ENCODE peak calls at places on chromosomes 2 and 18, in four cellular contexts. D is K562, W is A549, N is HepG2. G is an unnamed sample.

GRCh38 chr2:201205516-201205850 is 22.5 kb downstream of the CASP10 start:
- DNase-seq in D (no peak), W (no peak), N (no peak), G (no peak)

GRCh38 chr18:9925795-9926194 is 12.0 kb downstream of the VAPA start:
- DNase-seq in D (no peak), W (no peak), N (no peak), G (no peak)

GRCh38 chr2:120993661-120994060 is 258.0 kb downstream of the GLI2 start:
- DNase-seq in D (no peak), W (no peak), N (no peak), G (no peak)

GRCh38 chr2:38600242-38600891 is 2.4 kb downstream of the HNRNPLL start:
- DNase-seq in D (peak), W (no peak), N (peak), G (peak)

GRCh38 chr2:218230882-218231281 is 13.9 kb downstream of the ARPC2 start:
- DNase-seq in D (peak), W (peak), N (peak), G (peak)

GRCh38 chr18:9319333-9319732 is 15.2 kb upstream of the TWSG1 start:
- DNase-seq in D (no peak), W (no peak), N (no peak), G (no peak)

GRCh38 chr2:239177908-239178307 is 222.9 kb downstream of the HDAC4 start:
- DNase-seq in D (no peak), W (no peak), N (no peak), G (no peak)

GRCh38 chr2:31129835-31130561 is 8.2 kb downstream of the GALNT14 start:
- DNase-seq in D (no peak), W (no peak), N (no peak), G (peak)

GRCh38 chr2:191811807-191812602 is 34.9 kb downstream of the CAVIN2 start:
- DNase-seq in D (peak), W (peak), N (peak), G (peak)

GRCh38 chr18:40414155-40414754 is 1540.8 kb upstream of the PIK3C3 start:
- DNase-seq in D (no peak), W (no peak), N (no peak), G (no peak)

GRCh38 chr18:76983184-76983583 is 149.4 kb downstream of the MBP start:
- DNase-seq in D (peak), W (peak), N (peak), G (peak)

GRCh38 chr2:70905443-70905842 is 30.3 kb upstream of the ATP6V1B1 start:
- DNase-seq in D (no peak), W (no peak), N (no peak), G (no peak)

GRCh38 chr2:109382946-109383345 is 230.8 kb downstream of the SEPTIN10 start:
- DNase-seq in D (no peak), W (no peak), N (no peak), G (peak)

GRCh38 chr2:174058022-174058421 is 92.8 kb upstream of the SP3 start:
- DNase-seq in D (no peak), W (no peak), N (no peak), G (no peak)

GRCh38 chr2:17615728-17616351 is 75.3 kb downstream of the VSNL1 start:
- DNase-seq in D (no peak), W (no peak), N (peak), G (no peak)

GRCh38 chr2:28648671-28649395 is 102.8 kb upstream of the PPP1CB start:
- DNase-seq in D (no peak), W (no peak), N (no peak), G (no peak)

GRCh38 chr2:134104754-134105153 is 149.1 kb upstream of the MGAT5 start:
- DNase-seq in D (no peak), W (no peak), N (no peak), G (no peak)

GRCh38 chr18:3924455-3924854 is 474.5 kb downstream of the TGIF1 start:
- DNase-seq in D (no peak), W (no peak), N (no peak), G (no peak)

GRCh38 chr2:216015722-216016464 is 2.5 kb upstream of the MREG start:
- DNase-seq in D (peak), W (no peak), N (no peak), G (no peak)

GRCh38 chr2:45121236-45121927 is 112.1 kb upstream of the SIX2 start:
- DNase-seq in D (no peak), W (no peak), N (no peak), G (no peak)

GRCh38 chr2:95273911-95274290 is 348 bp upstream of the PROM2 start:
- DNase-seq in D (no peak), W (no peak), N (no peak), G (no peak)

GRCh38 chr2:97742381-97742847 is 29.0 kb downstream of the ZAP70 start:
- DNase-seq in D (no peak), W (no peak), N (no peak), G (no peak)

GRCh38 chr2:97739893-97740245 is 26.5 kb downstream of the ZAP70 start:
- DNase-seq in D (no peak), W (no peak), N (no peak), G (no peak)

GRCh38 chr2:97741251-97741650 is 27.9 kb downstream of the ZAP70 start:
- DNase-seq in D (no peak), W (no peak), N (no peak), G (no peak)

GRCh38 chr2:97740590-97741182 is 27.3 kb downstream of the ZAP70 start:
- DNase-seq in D (peak), W (peak), N (peak), G (peak)

GRCh38 chr2:97741686-97742085 is 28.3 kb downstream of the ZAP70 start:
- DNase-seq in D (no peak), W (no peak), N (no peak), G (no peak)
- TF ChIP-seq JUNB in D (no peak), W (no peak), N (no peak), G (no peak)

GRCh38 chr18:23056315-23056714 is 79.0 kb upstream of the CABLES1 start:
- DNase-seq in D (no peak), W (no peak), N (no peak), G (no peak)

GRCh38 chr18:23057096-23057495 is 78.2 kb upstream of the CABLES1 start:
- DNase-seq in D (no peak), W (no peak), N (no peak), G (no peak)

GRCh38 chr18:23049698-23050373 is 85.4 kb upstream of the CABLES1 start:
- DNase-seq in D (no peak), W (no peak), N (no peak), G (no peak)

GRCh38 chr18:23054553-23054952 is 80.7 kb upstream of the CABLES1 start:
- DNase-seq in D (no peak), W (no peak), N (no peak), G (no peak)

DNA sequence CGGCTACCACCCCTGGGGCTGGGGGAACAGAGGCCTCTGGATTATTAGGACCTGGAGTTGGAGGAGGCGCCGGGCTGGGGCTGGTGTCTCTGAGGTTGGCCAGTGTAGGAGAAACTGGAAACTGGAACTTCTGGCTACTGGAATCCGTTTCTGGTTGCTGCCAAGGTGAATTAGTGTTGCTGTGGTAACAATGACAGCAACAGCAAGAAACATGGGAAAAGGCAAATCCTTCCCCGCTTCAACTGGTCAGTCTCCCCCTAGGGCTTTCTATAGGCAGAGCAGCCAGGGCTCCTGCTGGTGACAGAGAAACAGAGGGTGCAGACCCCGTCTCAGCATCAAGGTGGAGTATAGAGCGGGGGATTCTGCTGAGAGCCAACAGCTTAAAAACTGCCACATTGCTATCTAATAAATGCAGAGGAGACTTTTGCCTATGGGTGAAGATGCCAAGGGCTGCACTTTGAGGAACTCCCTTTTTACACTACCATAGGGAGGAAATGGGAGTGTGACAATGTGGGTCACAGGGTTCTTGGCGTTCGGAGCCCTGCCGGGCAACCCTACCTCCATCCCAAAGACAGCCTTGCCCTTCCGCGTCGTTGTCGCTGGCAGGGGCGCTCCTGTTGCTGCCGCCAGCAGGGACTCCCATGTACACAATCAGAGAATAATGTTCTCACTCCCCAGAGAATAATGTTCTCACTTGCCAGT is 81.4 kb upstream of the CABLES1 start:
- DNase-seq in D (no peak), W (peak), N (peak), G (peak)
- TF ChIP-seq JUNB in D (no peak), W (no peak), N (no peak), G (no peak)

DNA sequence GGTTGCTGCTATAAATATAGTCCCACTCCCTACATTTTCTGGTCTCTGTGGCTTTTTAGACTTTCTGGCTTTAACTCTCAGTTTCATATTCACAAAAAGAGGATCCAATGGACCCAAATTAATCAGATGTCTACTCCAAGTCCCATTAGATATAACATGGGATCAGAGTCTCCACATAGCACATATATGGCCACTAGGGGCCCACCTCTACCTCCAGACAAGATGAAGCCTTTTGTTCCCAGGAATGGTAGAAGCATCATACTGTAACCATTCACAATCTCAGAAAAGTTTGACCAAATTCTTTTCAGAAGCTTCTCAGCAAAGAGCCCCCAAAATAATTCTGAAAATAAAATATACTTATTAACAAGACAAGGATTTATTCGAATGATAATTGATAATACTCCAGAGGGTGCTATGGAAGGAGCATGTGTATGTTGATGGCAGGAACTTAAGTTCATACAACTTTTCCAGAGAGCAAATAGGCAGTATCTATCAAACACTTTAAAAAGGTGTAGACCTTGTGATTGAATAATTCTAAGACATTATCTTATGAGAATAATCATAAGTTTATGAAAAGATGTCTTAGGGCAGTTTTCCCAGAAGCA is 382.3 kb upstream of the CRIM1 start:
- DNase-seq in D (no peak), W (peak), N (peak), G (peak)
- TF ChIP-seq JUNB in D (no peak), W (no peak), N (no peak), G (no peak)

GRCh38 chr2:80102026-80102425 is 202.5 kb downstream of the LRRTM1 start:
- DNase-seq in D (no peak), W (no peak), N (no peak), G (no peak)

DNA sequence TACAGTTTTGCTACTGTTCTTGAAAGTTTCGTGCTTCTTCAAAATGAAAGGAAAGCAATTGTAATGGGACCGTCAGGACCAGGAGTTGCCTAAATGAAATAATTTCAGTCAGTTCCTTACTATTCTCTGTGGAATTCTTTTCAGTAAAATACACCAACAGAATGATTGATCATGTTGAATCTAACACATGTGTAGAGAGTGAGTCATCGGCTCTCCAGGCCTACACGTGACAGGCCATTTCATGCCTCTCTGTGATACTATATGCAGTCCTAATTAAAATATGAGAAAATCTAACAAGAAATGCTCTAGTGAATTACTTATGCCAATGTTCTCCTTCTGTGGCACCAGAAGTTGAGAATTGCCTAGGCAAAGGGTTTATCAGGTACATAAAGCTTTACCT is 199.5 kb downstream of the LRRTM1 start:
- DNase-seq in D (no peak), W (no peak), N (no peak), G (no peak)
- TF ChIP-seq JUNB in D (no peak), W (no peak), N (no peak), G (no peak)

GRCh38 chr2:7429733-7430132 is 512.5 kb downstream of the RNF144A start:
- DNase-seq in D (no peak), W (peak), N (no peak), G (no peak)

GRCh38 chr2:7430869-7431641 is 513.8 kb downstream of the RNF144A start:
- DNase-seq in D (no peak), W (no peak), N (no peak), G (peak)

GRCh38 chr2:7432426-7432825 is 515.2 kb downstream of the RNF144A start:
- DNase-seq in D (no peak), W (no peak), N (no peak), G (no peak)

GRCh38 chr2:7428444-7429204 is 511.4 kb downstream of the RNF144A start:
- DNase-seq in D (no peak), W (no peak), N (no peak), G (no peak)

GRCh38 chr2:7430421-7430868 is 513.2 kb downstream of the RNF144A start:
- DNase-seq in D (no peak), W (no peak), N (no peak), G (peak)
- TF ChIP-seq JUNB in D (no peak), W (no peak), N (no peak), G (no peak)

GRCh38 chr2:74576151-74576755 is 21.7 kb downstream of the DOK1 start:
- DNase-seq in D (peak), W (no peak), N (no peak), G (no peak)
- TF ChIP-seq JUNB in D (no peak), W (no peak), N (no peak), G (no peak)

GRCh38 chr2:152509772-152510491 is 175.0 kb downstream of the FMNL2 start:
- DNase-seq in D (no peak), W (no peak), N (no peak), G (no peak)
- TF ChIP-seq JUNB in D (no peak), W (no peak), N (no peak), G (no peak)

GRCh38 chr2:36290306-36290705 is 65.3 kb upstream of the CRIM1 start:
- DNase-seq in D (no peak), W (no peak), N (no peak), G (no peak)
- TF ChIP-seq JUNB in D (no peak), W (no peak), N (no peak), G (no peak)

DNA sequence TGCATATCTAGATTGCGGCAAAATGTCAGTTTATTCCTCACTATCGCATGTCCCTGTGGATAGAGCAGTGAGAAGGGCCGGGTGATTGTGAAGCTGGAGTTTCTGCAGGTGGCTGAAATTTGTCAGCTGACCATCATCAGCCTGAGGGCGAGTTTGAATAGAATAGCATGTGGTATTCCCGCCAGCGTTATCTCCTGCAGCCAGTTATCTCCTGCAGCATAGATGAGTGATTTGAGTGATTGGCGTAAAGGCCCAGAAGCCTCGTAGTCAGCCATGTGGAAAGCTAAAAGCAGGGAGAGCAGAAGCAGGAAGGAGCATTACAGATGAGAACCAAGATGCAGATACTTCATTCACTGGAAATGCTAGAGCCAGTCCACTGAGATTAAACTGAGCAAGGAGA is 65.5 kb downstream of the CABLES1 start:
- DNase-seq in D (peak), W (no peak), N (no peak), G (no peak)
- TF ChIP-seq JUNB in D (no peak), W (no peak), N (no peak), G (no peak)

DNA sequence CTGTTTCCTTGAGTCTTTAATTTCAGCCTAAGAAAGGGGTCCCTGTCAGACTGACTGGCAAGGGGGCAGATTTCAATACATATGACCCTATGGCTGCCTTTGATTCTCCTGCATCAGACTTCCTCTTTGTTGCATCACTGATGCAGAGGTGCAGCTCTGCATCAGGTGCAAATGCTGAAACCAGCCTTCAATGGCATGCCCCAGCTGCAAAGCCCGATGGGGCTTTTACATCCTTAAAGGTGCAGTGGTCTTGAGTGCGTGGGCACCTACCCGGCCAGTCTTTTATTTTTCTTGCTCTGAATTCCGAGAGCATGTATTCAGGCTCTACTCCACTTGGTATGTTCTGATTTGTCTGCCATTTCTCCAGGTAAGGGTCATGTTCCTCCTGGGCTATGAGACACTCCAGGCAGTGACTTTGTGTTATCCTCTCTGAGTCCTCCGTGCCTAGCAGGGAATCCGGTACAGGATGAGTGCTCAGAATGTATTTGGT is 169.5 kb downstream of the MYCN start:
- DNase-seq in D (no peak), W (no peak), N (no peak), G (no peak)
- TF ChIP-seq JUNB in D (no peak), W (no peak), N (no peak), G (no peak)